ENCODE peak calls at places on chromosomes 1 and 21, in six cellular contexts. S, I, A, D, H and Q are unnamed samples.

GRCh38 chr1:944341-945325 is 14.4 kb downstream of the NOC2L start:
- DNase-seq in S (no peak), I (no peak), A (peak), D (no peak), H (no peak), Q (no peak)

GRCh38 chr21:34730756-34731445 is 62.1 kb downstream of the CLIC6 start:
- DNase-seq in S (no peak), I (no peak), A (no peak), D (no peak), H (no peak), Q (peak)

GRCh38 chr21:35940074-35940927 is 120.0 kb downstream of the SETD4 start:
- DNase-seq in S (peak), I (peak), A (no peak), D (peak), H (no peak), Q (peak)

GRCh38 chr21:44323591-44323990 is 15.6 kb downstream of the CFAP410 start:
- DNase-seq in S (no peak), I (no peak), A (no peak), D (no peak), H (no peak), Q (no peak)

GRCh38 chr1:8423134-8423701 is 105.3 kb downstream of the SLC45A1 start:
- DNase-seq in S (peak), I (no peak), A (no peak), D (no peak), H (no peak), Q (no peak)

GRCh38 chr1:205061227-205061626 is 18.2 kb downstream of the CNTN2 start:
- DNase-seq in S (no peak), I (no peak), A (no peak), D (no peak), H (no peak), Q (no peak)

GRCh38 chr1:219568728-219569127 is 44.2 kb downstream of the ZC3H11B start:
- DNase-seq in S (no peak), I (no peak), A (no peak), D (no peak), H (no peak), Q (no peak)

GRCh38 chr1:42957880-42958487 is 684 bp downstream of the SLC2A1 start:
- DNase-seq in S (peak), I (peak), A (peak), D (peak), H (peak), Q (no peak)

GRCh38 chr21:25062061-25062460 is 545.2 kb downstream of the MRPL39 start:
- DNase-seq in S (no peak), I (no peak), A (no peak), D (no peak), H (no peak), Q (no peak)